ENCODE peak calls at places on chromosome 17, in six cellular contexts. W is HCT116, S is upper lobe of right lung, B is heart left ventricle, K is fibroblast of lung, O is neuronal stem cell. I is an unnamed sample.

GRCh38 chr17:30232015-30232821 is 3.3 kb downstream of the SLC6A4 start:
- DNase-seq in K (no peak), W (no peak), O (no peak), S (no peak), B (no peak), I (no peak)

GRCh38 chr17:8904201-8904600 is 36.7 kb upstream of the PIK3R6 start:
- DNase-seq in K (no peak), W (no peak), O (no peak), B (no peak), S (no peak), I (no peak)

GRCh38 chr17:74274060-74274702 is at the start of gene DNAI2:
- DNase-seq in S (no peak), K (no peak), B (no peak), O (no peak), W (no peak), I (no peak)

GRCh38 chr17:73103661-73104335 is 11.3 kb upstream of the SLC39A11 start:
- DNase-seq in B (no peak), O (no peak), K (peak), S (no peak), W (no peak), I (no peak)

GRCh38 chr17:36463916-36464764 is 22.3 kb upstream of the ZNHIT3 start:
- DNase-seq in O (peak), S (peak), B (peak), K (peak), W (peak), I (peak)

GRCh38 chr17:14513835-14514234 is 213.0 kb downstream of the HS3ST3B1 start:
- DNase-seq in O (no peak), B (no peak), K (no peak), W (no peak), S (no peak), I (no peak)

GRCh38 chr17:66580178-66580577 is 254.7 kb upstream of the CACNG5 start:
- DNase-seq in B (peak), S (peak), W (no peak), O (peak), K (peak), I (no peak)

GRCh38 chr17:68972119-68972704 is 17.0 kb upstream of the ABCA8 start:
- DNase-seq in O (peak), W (peak), S (no peak), K (peak), B (no peak), I (no peak)

GRCh38 chr17:81012574-81013447 is 21.2 kb downstream of the CHMP6 start:
- DNase-seq in K (no peak), S (peak), B (no peak), W (no peak), O (no peak), I (no peak)

GRCh38 chr17:65022751-65023421 is 33.7 kb downstream of the GNA13 start:
- DNase-seq in K (peak), S (no peak), W (peak), O (no peak), B (no peak), I (no peak)

GRCh38 chr17:12990041-12990808 is 27.6 kb downstream of the ELAC2 start:
- DNase-seq in B (peak), O (no peak), S (no peak), K (no peak), W (no peak), I (no peak)

GRCh38 chr17:9200197-9200662 is 178.9 kb downstream of the NTN1 start:
- DNase-seq in B (no peak), S (no peak), K (no peak), W (no peak), O (no peak), I (no peak)

GRCh38 chr17:73599599-73599998 is 44.6 kb downstream of the SDK2 start:
- DNase-seq in S (no peak), O (no peak), W (no peak), B (no peak), K (no peak), I (no peak)

GRCh38 chr17:73109603-73110002 is 17.1 kb upstream of the SLC39A11 start:
- DNase-seq in W (no peak), K (no peak), O (no peak), S (no peak), B (no peak), I (no peak)

GRCh38 chr17:68200689-68201424 is 47.0 kb upstream of the AMZ2 start:
- DNase-seq in B (peak), K (peak), S (peak), W (peak), O (peak), I (no peak)

GRCh38 chr17:65554568-65555223 is 6.8 kb downstream of the AXIN2 start:
- DNase-seq in S (no peak), W (no peak), B (peak), O (no peak), K (peak), I (no peak)

GRCh38 chr17:64406321-64407200 is 15.9 kb upstream of the PECAM1 start:
- DNase-seq in K (no peak), S (peak), W (no peak), B (no peak), O (no peak), I (peak)

GRCh38 chr17:65952586-65952985 is 239.3 kb downstream of the CEP112 start:
- DNase-seq in O (no peak), K (no peak), S (no peak), B (no peak), W (no peak), I (no peak)

GRCh38 chr17:1153795-1154546 is 25.8 kb downstream of the ABR start:
- DNase-seq in S (peak), K (peak), O (no peak), B (no peak), W (no peak), I (peak)

GRCh38 chr17:1000597-1001490 is 3.9 kb downstream of the TIMM22 start:
- DNase-seq in S (no peak), K (peak), O (no peak), W (no peak), B (peak), I (no peak)

GRCh38 chr17:16314189-16314588 is 39.1 kb downstream of the CENPV start:
- DNase-seq in W (no peak), O (no peak), B (no peak), S (no peak), K (peak), I (no peak)

GRCh38 chr17:72503556-72503955 is 382.7 kb downstream of the SOX9 start:
- DNase-seq in W (no peak), S (no peak), K (no peak), B (no peak), O (no peak), I (no peak)

GRCh38 chr17:19900809-19901208 is 33.1 kb upstream of the ULK2 start:
- DNase-seq in O (no peak), B (no peak), K (no peak), W (no peak), S (no peak), I (no peak)
- H3K4me3 ChIP-seq in O (no peak), B (no peak), K (no peak), W (no peak), S (no peak), I (no peak)

GRCh38 chr17:3693829-3694231 is 2.1 kb downstream of the P2RX5 start:
- DNase-seq in K (no peak), W (no peak), B (no peak), S (no peak), O (no peak), I (no peak)
- H3K4me3 ChIP-seq in K (no peak), W (no peak), B (no peak), S (no peak), O (no peak), I (no peak)

GRCh38 chr17:28549274-28550132 is 2.9 kb downstream of the UNC119 start:
- DNase-seq in W (no peak), K (no peak), S (no peak), O (no peak), B (no peak), I (peak)
- H3K4me3 ChIP-seq in W (no peak), K (no peak), S (no peak), O (no peak), B (no peak), I (no peak)

GRCh38 chr17:82314721-82315605 is 2.4 kb downstream of the CD7 start:
- DNase-seq in B (no peak), O (no peak), K (no peak), W (no peak), S (no peak), I (no peak)
- H3K4me3 ChIP-seq in B (no peak), O (no peak), K (no peak), W (no peak), S (no peak), I (no peak)